ENCODE peak calls at places on chromosomes 13 and 19, in four cellular contexts. H is renal cortical epithelial cell, B is non-pigmented ciliary epithelial cell, G is mucosa of descending colon. E is an unnamed sample.

GRCh38 chr13:106156468-106156867 is 379.0 kb downstream of the EFNB2 start:
- DNase-seq in H (peak; percentile 100), B (peak; percentile 97), G (no peak), E (no peak)

GRCh38 chr13:113904411-113904810 is 40.5 kb upstream of the GAS6 start:
- DNase-seq in H (peak; percentile 21), B (no peak), G (peak; percentile 56), E (no peak)

GRCh38 chr13:97263160-97263559 is 41.0 kb downstream of the MBNL2 start:
- DNase-seq in H (no peak), B (no peak), G (no peak), E (no peak)

GRCh38 chr19:4694211-4694987 is 24.3 kb upstream of the MYDGF start:
- DNase-seq in H (peak; percentile 94), B (peak; percentile 90), G (no peak), E (no peak)

GRCh38 chr13:97346097-97346496 is 87.9 kb upstream of the RAP2A start:
- DNase-seq in H (no peak), B (no peak), G (no peak), E (no peak)

GRCh38 chr19:56350416-56351045 is 35.9 kb upstream of the ZSCAN5A start:
- DNase-seq in H (peak; percentile 40), B (no peak), G (no peak), E (no peak)

GRCh38 chr19:51689751-51690358 is 3.3 kb upstream of the SPACA6 start:
- DNase-seq in H (no peak), B (no peak), G (no peak), E (no peak)

GRCh38 chr19:45186509-45187334 is 8.1 kb downstream of the BLOC1S3 start:
- DNase-seq in H (no peak), B (no peak), G (no peak), E (no peak)

GRCh38 chr13:28531195-28531955 is 36.4 kb upstream of the FLT1 start:
- DNase-seq in H (peak; percentile 6), B (no peak), G (peak; percentile 63), E (no peak)

GRCh38 chr13:109156181-109156935 is 526.9 kb downstream of the MYO16 start:
- DNase-seq in H (peak; percentile 85), B (peak; percentile 78), G (no peak), E (no peak)

GRCh38 chr19:47097396-47098217 is 16.0 kb downstream of the ZC3H4 start:
- DNase-seq in H (no peak), B (no peak), G (peak; percentile 58), E (no peak)

GRCh38 chr19:6065685-6066365 is 44.5 kb downstream of the RFX2 start:
- DNase-seq in H (peak; percentile 80), B (no peak), G (peak; percentile 64), E (no peak)

GRCh38 chr19:31555634-31556215 is 206.5 kb upstream of the TSHZ3 start:
- DNase-seq in H (no peak), B (no peak), G (no peak), E (no peak)

GRCh38 chr19:40398417-40399056 is 8.6 kb upstream of the HIPK4 start:
- DNase-seq in H (no peak), B (no peak), G (peak; percentile 65), E (peak; percentile 47)

GRCh38 chr19:35119578-35119977 is 4.0 kb downstream of the FXYD3 start:
- DNase-seq in H (no peak), B (no peak), G (no peak), E (no peak)

GRCh38 chr19:16429066-16429758 is 42.6 kb downstream of the EPS15L1 start:
- DNase-seq in H (peak; percentile 19), B (no peak), G (no peak), E (no peak)

GRCh38 chr19:3039641-3040077 is 10.6 kb upstream of the TLE2 start:
- DNase-seq in H (no peak), B (no peak), G (peak; percentile 21), E (no peak)

GRCh38 chr19:45767881-45768643 is 990 bp downstream of the SIX5 start:
- DNase-seq in H (peak; percentile 41), B (no peak), G (peak; percentile 81), E (peak; percentile 66)

GRCh38 chr13:112994781-112995355 is 25.9 kb downstream of the MCF2L start:
- DNase-seq in H (no peak), B (no peak), G (no peak), E (no peak)

GRCh38 chr19:55538132-55538531 is 1.2 kb upstream of the SBK2 start:
- DNase-seq in H (no peak), B (no peak), G (no peak), E (no peak)

GRCh38 chr13:62653371-62653770 is 1237.7 kb upstream of the PCDH20 start:
- DNase-seq in H (peak; percentile 27), B (no peak), G (no peak), E (no peak)

GRCh38 chr19:17329061-17329767 is 5.4 kb downstream of the ANO8 start:
- DNase-seq in H (no peak), B (no peak), G (no peak), E (no peak)

GRCh38 chr19:2699413-2700142 is 2.9 kb downstream of the GNG7 start:
- DNase-seq in H (no peak), B (no peak), G (no peak), E (no peak)

GRCh38 chr19:45820413-45821102 is 5.5 kb upstream of the RSPH6A start:
- DNase-seq in H (no peak), B (no peak), G (no peak), E (no peak)

GRCh38 chr19:50870417-50871089 is 2.7 kb upstream of the KLK2 start:
- DNase-seq in H (no peak), B (no peak), G (no peak), E (no peak)

GRCh38 chr19:9848060-9848459 is 12.9 kb downstream of the PIN1 start:
- DNase-seq in H (no peak), B (no peak), G (no peak), E (peak; percentile 63)

GRCh38 chr19:40178756-40179155 is 12.5 kb upstream of the MAP3K10 start:
- DNase-seq in H (no peak), B (no peak), G (no peak), E (no peak)

GRCh38 chr19:6378036-6378435 is 2.3 kb upstream of the PSPN start:
- DNase-seq in H (peak; percentile 65), B (peak; percentile 31), G (no peak), E (no peak)